ENCODE peak calls at places on chromosomes 7 and 10, in seven cellular contexts. B is HCT116, D is GM12878, C is HepG2, J is H1, P is K562, Y is SK-N-SH. H is an unnamed sample.

GRCh38 chr7:16765436-16765859 is 11.9 kb downstream of the TSPAN13 start:
- DNase-seq in B (no peak), D (no peak), C (no peak), J (no peak), P (no peak), Y (no peak), H (no peak)

GRCh38 chr10:119308556-119309422 is 101.4 kb downstream of the GRK5 start:
- DNase-seq in B (no peak), D (no peak), C (no peak), J (no peak), P (no peak), Y (no peak), H (no peak)

GRCh38 chr10:2037966-2038493 is 300.7 kb upstream of the ADARB2 start:
- DNase-seq in B (no peak), D (no peak), C (no peak), J (no peak), P (no peak), Y (no peak), H (no peak)

GRCh38 chr10:120426306-120426705 is 30.7 kb upstream of the PLPP4 start:
- DNase-seq in B (no peak), D (no peak), C (no peak), J (no peak), P (no peak), Y (no peak), H (no peak)

GRCh38 chr7:66697451-66698438 is 42.8 kb upstream of the RABGEF1 start:
- DNase-seq in B (no peak), D (no peak), C (peak), J (no peak), P (peak), Y (peak), H (peak)

GRCh38 chr7:31875424-31875823 is 188.4 kb downstream of the PPP1R17 start:
- DNase-seq in B (no peak), D (no peak), C (no peak), J (no peak), P (no peak), Y (no peak), H (no peak)

GRCh38 chr10:6583447-6583846 is 3.4 kb upstream of the PRKCQ start:
- DNase-seq in B (no peak), D (no peak), C (no peak), J (no peak), P (no peak), Y (no peak), H (no peak)

GRCh38 chr7:14376711-14377110 is 387.2 kb upstream of the ETV1 start:
- DNase-seq in B (no peak), D (no peak), C (no peak), J (no peak), P (no peak), Y (no peak), H (no peak)

GRCh38 chr7:83410989-83411591 is 237.8 kb downstream of the SEMA3E start:
- DNase-seq in B (peak), D (no peak), C (peak), J (no peak), P (peak), Y (peak), H (peak)

GRCh38 chr7:130256716-130257115 is 9.9 kb upstream of the CPA2 start:
- DNase-seq in B (no peak), D (no peak), C (no peak), J (no peak), P (no peak), Y (no peak), H (no peak)

GRCh38 chr7:91801331-91801983 is 79.0 kb downstream of the MTERF1 start:
- DNase-seq in B (no peak), D (no peak), C (no peak), J (no peak), P (no peak), Y (no peak), H (no peak)

GRCh38 chr7:954330-955238 is at the start of gene ADAP1:
- DNase-seq in B (no peak), D (no peak), C (no peak), J (no peak), P (peak), Y (peak), H (peak)

GRCh38 chr7:31000161-31000693 is 36.5 kb downstream of the GHRHR start:
- DNase-seq in B (no peak), D (no peak), C (no peak), J (no peak), P (no peak), Y (no peak), H (no peak)

GRCh38 chr10:37379991-37380390 is 254.6 kb downstream of the ANKRD30A start:
- DNase-seq in B (no peak), D (no peak), C (no peak), J (no peak), P (no peak), Y (no peak), H (no peak)

GRCh38 chr7:30799206-30799975 is 28.2 kb downstream of the MINDY4 start:
- DNase-seq in B (no peak), D (peak), C (no peak), J (peak), P (no peak), Y (no peak), H (peak)

GRCh38 chr7:73429622-73430505 is 3.7 kb upstream of the FZD9 start:
- DNase-seq in B (no peak), D (no peak), C (no peak), J (no peak), P (no peak), Y (no peak), H (no peak)

GRCh38 chr7:73892003-73892975 is 31.3 kb downstream of the TMEM270 start:
- DNase-seq in B (no peak), D (no peak), C (no peak), J (no peak), P (no peak), Y (no peak), H (peak)

GRCh38 chr10:35274511-35275060 is 61.7 kb upstream of the CCNY start:
- DNase-seq in B (no peak), D (no peak), C (no peak), J (no peak), P (no peak), Y (no peak), H (no peak)

GRCh38 chr10:62047960-62048383 is 146.5 kb downstream of the ARID5B start:
- DNase-seq in B (no peak), D (no peak), C (peak), J (no peak), P (no peak), Y (no peak), H (no peak)

GRCh38 chr10:94989192-94989591 is 50.7 kb downstream of the CYP2C9 start:
- DNase-seq in B (no peak), D (no peak), C (no peak), J (no peak), P (no peak), Y (no peak), H (no peak)

GRCh38 chr10:17214486-17214885 is 13.0 kb upstream of the TRDMT1 start:
- DNase-seq in B (no peak), D (no peak), C (no peak), J (no peak), P (no peak), Y (no peak), H (no peak)

GRCh38 chr7:24972991-24973390 is 7.0 kb downstream of the OSBPL3 start:
- DNase-seq in B (no peak), D (no peak), C (no peak), J (no peak), P (no peak), Y (no peak), H (peak)

GRCh38 chr7:6705959-6706665 is 635 bp downstream of the ZNF12 start:
- DNase-seq in B (no peak), D (no peak), C (peak), J (no peak), P (peak), Y (no peak), H (peak)

GRCh38 chr7:82839555-82839954 is 323.1 kb downstream of the PCLO start:
- DNase-seq in B (no peak), D (no peak), C (no peak), J (no peak), P (no peak), Y (peak), H (no peak)

GRCh38 chr10:70445718-70446485 is 4.4 kb upstream of the NODAL start:
- DNase-seq in B (no peak), D (no peak), C (no peak), J (no peak), P (no peak), Y (no peak), H (peak)

GRCh38 chr7:24436131-24436920 is 136.9 kb upstream of the PALS2 start:
- DNase-seq in B (no peak), D (no peak), C (no peak), J (no peak), P (no peak), Y (no peak), H (no peak)

GRCh38 chr7:128030263-128030998 is 806 bp downstream of the LRRC4 start:
- DNase-seq in B (no peak), D (no peak), C (no peak), J (peak), P (no peak), Y (peak), H (no peak)

GRCh38 chr7:151699147-151699546 is 177.8 kb downstream of the PRKAG2 start:
- DNase-seq in B (no peak), D (no peak), C (no peak), J (no peak), P (peak), Y (no peak), H (peak)

GRCh38 chr10:31134303-31134928 is 102.8 kb upstream of the ZNF438 start:
- DNase-seq in B (no peak), D (peak), C (peak), J (no peak), P (no peak), Y (no peak), H (peak)

GRCh38 chr7:28088032-28088431 is 92.6 kb downstream of the JAZF1 start:
- DNase-seq in B (no peak), D (no peak), C (no peak), J (no peak), P (no peak), Y (no peak), H (no peak)

GRCh38 chr10:21532694-21533576 is 1.1 kb upstream of the MLLT10 start:
- DNase-seq in B (no peak), D (no peak), C (no peak), J (no peak), P (no peak), Y (no peak), H (no peak)

GRCh38 chr7:28890137-28890536 is 68.0 kb downstream of the TRIL start:
- DNase-seq in B (no peak), D (no peak), C (no peak), J (peak), P (no peak), Y (no peak), H (no peak)

GRCh38 chr7:101630591-101630990 is 1.5 kb upstream of the MYL10 start:
- DNase-seq in B (no peak), D (no peak), C (no peak), J (no peak), P (no peak), Y (peak), H (peak)

GRCh38 chr10:74177140-74177677 is 26.2 kb downstream of the ADK start:
- DNase-seq in B (no peak), D (no peak), C (peak), J (no peak), P (peak), Y (no peak), H (peak)

GRCh38 chr10:74174533-74174932 is 23.5 kb downstream of the ADK start:
- DNase-seq in B (no peak), D (no peak), C (peak), J (no peak), P (no peak), Y (no peak), H (no peak)

GRCh38 chr10:74178042-74178791 is 27.2 kb downstream of the ADK start:
- DNase-seq in B (no peak), D (no peak), C (no peak), J (no peak), P (no peak), Y (no peak), H (no peak)

GRCh38 chr10:74176380-74177139 is 25.5 kb downstream of the ADK start:
- DNase-seq in B (peak), D (peak), C (peak), J (peak), P (peak), Y (peak), H (peak)

DNA sequence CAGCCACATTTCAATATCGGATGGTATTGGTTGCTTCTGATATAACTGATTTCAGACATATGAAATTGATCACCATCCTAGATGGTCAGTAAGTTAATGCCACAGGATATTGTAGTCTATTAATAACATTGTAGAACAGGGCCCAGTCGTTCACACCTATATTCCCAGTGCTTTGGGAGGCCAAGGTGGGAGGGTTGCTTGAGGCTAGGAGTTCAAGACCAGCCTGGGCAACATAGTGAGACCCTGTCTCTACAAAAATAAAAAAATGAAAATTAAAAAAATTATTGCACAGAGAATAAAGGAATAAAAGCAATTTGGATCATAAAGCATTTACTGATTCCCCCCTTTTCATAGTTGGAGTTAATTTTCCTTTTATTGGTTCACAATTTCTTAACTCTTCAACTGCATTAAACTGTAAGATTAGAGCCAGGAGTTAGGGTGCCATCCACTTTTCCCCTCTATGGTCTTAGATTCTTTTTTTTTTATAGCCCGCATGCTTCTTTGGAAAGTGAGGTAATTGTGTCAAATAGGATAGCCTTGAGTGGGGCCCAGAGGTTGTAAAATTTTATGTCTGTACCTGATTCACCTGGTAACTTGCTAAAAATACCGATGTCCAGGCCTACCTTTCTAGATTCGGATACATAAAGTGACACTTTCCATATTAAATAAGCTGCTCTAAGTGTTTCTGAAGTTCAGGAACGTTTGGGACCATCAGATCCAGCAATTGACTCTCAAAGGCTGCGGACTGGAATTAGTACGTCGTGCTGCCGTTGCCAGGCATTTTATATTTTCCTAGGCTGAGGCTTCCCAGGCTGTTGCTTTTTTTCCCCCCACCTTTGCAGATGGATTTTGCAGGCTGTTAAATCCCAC is 24.7 kb downstream of the ADK start:
- DNase-seq in B (no peak), D (no peak), C (no peak), J (no peak), P (no peak), Y (no peak), H (no peak)
- H3K9ac ChIP-seq in B (peak), D (peak), C (peak), J (peak), P (peak), Y (peak), H (peak)

GRCh38 chr7:141290365-141290764 is 216.5 kb downstream of the TMEM178B start:
- DNase-seq in B (no peak), D (no peak), C (no peak), J (no peak), P (no peak), Y (no peak), H (no peak)

GRCh38 chr7:141288626-141289025 is 214.8 kb downstream of the TMEM178B start:
- DNase-seq in B (no peak), D (no peak), C (no peak), J (no peak), P (no peak), Y (no peak), H (no peak)

GRCh38 chr7:141290951-141291350 is 217.1 kb downstream of the TMEM178B start:
- DNase-seq in B (no peak), D (no peak), C (no peak), J (no peak), P (no peak), Y (no peak), H (no peak)

GRCh38 chr7:141286522-141286921 is 212.7 kb downstream of the TMEM178B start:
- DNase-seq in B (no peak), D (no peak), C (no peak), J (no peak), P (no peak), Y (no peak), H (no peak)

DNA sequence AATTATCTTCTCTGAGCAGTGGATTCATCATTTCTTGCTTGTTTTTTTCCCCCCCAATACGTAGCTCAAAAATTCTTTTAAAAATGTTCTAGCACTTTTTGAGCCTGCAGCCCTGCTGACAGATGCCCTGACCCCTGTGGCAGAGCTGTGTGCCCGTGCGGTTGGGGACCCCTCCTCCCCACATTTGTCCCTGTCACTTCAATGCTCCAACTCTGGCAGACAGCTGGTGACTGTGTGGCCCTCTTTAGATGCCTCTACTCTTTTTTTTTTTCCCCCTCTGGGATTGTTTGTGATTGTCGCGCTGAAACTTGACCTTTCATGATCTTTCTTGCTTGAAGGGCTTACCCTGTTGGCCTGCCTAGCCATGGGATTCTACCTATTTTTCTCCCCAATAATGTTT is 214.1 kb downstream of the TMEM178B start:
- DNase-seq in B (no peak), D (no peak), C (no peak), J (no peak), P (no peak), Y (no peak), H (no peak)
- TF ChIP-seq RAD21 in B (no peak), D (no peak), C (no peak), J (no peak), P (no peak), Y (no peak), H (no peak)

GRCh38 chr7:85078181-85078580 is 108.7 kb downstream of the SEMA3D start:
- DNase-seq in B (no peak), D (no peak), C (no peak), J (no peak), P (no peak), Y (no peak), H (no peak)
- H3K9ac ChIP-seq in B (no peak), D (no peak), C (no peak), J (no peak), P (no peak), Y (no peak), H (no peak)

GRCh38 chr10:124149143-124149542 is 55.7 kb upstream of the CHST15 start:
- DNase-seq in B (no peak), D (no peak), C (no peak), J (no peak), P (no peak), Y (no peak), H (no peak)
- TF ChIP-seq RAD21 in B (no peak), D (no peak), C (no peak), J (no peak), P (no peak), Y (no peak), H (no peak)

GRCh38 chr7:156764016-156764669 is 123.6 kb downstream of the RNF32 start:
- DNase-seq in B (peak), D (no peak), C (peak), J (no peak), P (peak), Y (peak), H (peak)
- H3K9ac ChIP-seq in B (no peak), D (no peak), C (no peak), J (no peak), P (no peak), Y (no peak), H (no peak)

GRCh38 chr10:123882177-123882576 is 9.4 kb downstream of the CPXM2 start:
- DNase-seq in B (no peak), D (no peak), C (no peak), J (no peak), P (no peak), Y (no peak), H (no peak)
- TF ChIP-seq RAD21 in B (no peak), D (no peak), C (no peak), J (no peak), P (no peak), Y (no peak), H (no peak)